ENCODE peak calls at places on chromosome 22, in seven cellular contexts. E is GM23248; Z is A549; Y is naive thymus-derived CD4-positive, alpha-beta T cell; K is CD4-positive, CD25-positive, alpha-beta regulatory T cell; P is IMR-90; D is aorta. U is an unnamed sample.

GRCh38 chr22:40408718-40409612 is 38.6 kb downstream of the SGSM3 start:
- DNase-seq in E (no peak), Z (no peak), Y (no peak), K (no peak), P (no peak), D (peak; percentile 70), U (no peak)

GRCh38 chr22:20111045-20111688 is 4.7 kb upstream of the RANBP1 start:
- DNase-seq in E (peak; percentile 54), Z (peak; percentile 54), Y (no peak), K (peak; percentile 45), P (peak; percentile 5), D (peak; percentile 45), U (peak; percentile 27)

GRCh38 chr22:17476838-17477237 is 86.5 kb upstream of the SLC25A18 start:
- DNase-seq in E (no peak), Z (no peak), Y (no peak), K (no peak), P (no peak), D (no peak), U (no peak)

GRCh38 chr22:46067159-46068111 is 82.9 kb upstream of the PPARA start:
- DNase-seq in E (peak; percentile 56), Z (no peak), Y (no peak), K (no peak), P (no peak), D (peak; percentile 36), U (no peak)

GRCh38 chr22:20130319-20130718 is 1.3 kb upstream of the ZDHHC8 start:
- DNase-seq in E (no peak), Z (no peak), Y (peak; percentile 26), K (no peak), P (no peak), D (no peak), U (no peak)

GRCh38 chr22:21684492-21685163 is 18.8 kb downstream of the PPIL2 start:
- DNase-seq in E (no peak), Z (no peak), Y (no peak), K (no peak), P (no peak), D (no peak), U (no peak)

GRCh38 chr22:31400023-31400397 is 606 bp downstream of the DRG1 start:
- DNase-seq in E (peak; percentile 69), Z (no peak), Y (no peak), K (no peak), P (peak; percentile 35), D (no peak), U (no peak)

GRCh38 chr22:50523458-50523805 is 2.0 kb downstream of the SCO2 start:
- DNase-seq in E (no peak), Z (no peak), Y (no peak), K (no peak), P (no peak), D (no peak), U (no peak)

GRCh38 chr22:29827091-29827490 is 11.0 kb downstream of the ASCC2 start:
- DNase-seq in E (no peak), Z (no peak), Y (no peak), K (no peak), P (no peak), D (no peak), U (no peak)

GRCh38 chr22:23107487-23108323 is 34.1 kb downstream of the RSPH14 start:
- DNase-seq in E (no peak), Z (no peak), Y (no peak), K (no peak), P (no peak), D (no peak), U (no peak)

GRCh38 chr22:37635157-37635556 is 4.3 kb upstream of the SH3BP1 start:
- DNase-seq in E (no peak), Z (no peak), Y (no peak), K (no peak), P (no peak), D (no peak), U (no peak)
- H3K27ac ChIP-seq in E (no peak overlapping the region), Z (no peak overlapping the region), Y (peak overlapping the region; percentile 71), K (peak overlapping the region; percentile 88), P (peak overlapping the region; percentile 97), D (no peak overlapping the region), U (peak overlapping the region; percentile 72)

GRCh38 chr22:44136112-44136511 is 44.6 kb upstream of the PARVG start:
- DNase-seq in E (no peak), Z (no peak), Y (no peak), K (no peak), P (no peak), D (peak; percentile 39), U (no peak)

GRCh38 chr22:44133161-44133560 is 47.6 kb upstream of the PARVG start:
- DNase-seq in E (peak; percentile 78), Z (no peak), Y (no peak), K (no peak), P (no peak), D (no peak), U (no peak)

GRCh38 chr22:44132724-44133123 is 48.0 kb upstream of the PARVG start:
- DNase-seq in E (no peak), Z (no peak), Y (no peak), K (no peak), P (no peak), D (no peak), U (no peak)

GRCh38 chr22:44131989-44132685 is 48.6 kb upstream of the PARVG start:
- DNase-seq in E (no peak), Z (no peak), Y (no peak), K (no peak), P (no peak), D (peak; percentile 45), U (no peak)

DNA sequence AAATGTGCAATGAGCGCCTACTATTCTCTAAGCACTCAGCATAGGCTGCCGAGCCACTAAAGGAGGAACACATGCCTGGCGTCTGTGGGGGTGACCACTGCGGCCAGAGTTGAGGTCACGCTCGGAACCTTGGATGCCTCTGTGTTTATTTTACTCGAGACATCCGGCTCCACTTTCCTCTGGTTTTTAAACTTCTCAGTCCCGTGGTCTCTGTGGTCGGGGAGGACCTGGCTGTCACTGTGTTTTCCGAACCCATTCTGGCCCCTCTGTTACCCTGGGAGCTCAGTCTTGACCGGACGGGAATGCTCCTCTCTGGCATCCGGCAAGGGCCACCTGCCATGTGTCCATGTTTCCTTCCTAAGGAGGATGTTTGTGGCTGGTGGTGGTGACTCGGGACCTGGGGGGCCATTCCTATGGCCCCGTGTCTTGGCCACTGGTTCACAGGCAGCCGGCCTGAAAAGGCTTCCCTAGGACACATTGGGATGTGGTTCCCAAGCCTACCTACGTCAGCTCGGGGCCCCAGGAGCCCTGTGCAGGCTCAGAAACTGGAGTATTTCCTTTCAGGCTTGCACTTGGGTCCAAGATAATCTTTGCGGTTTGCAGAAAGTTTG is 46.7 kb upstream of the PARVG start:
- DNase-seq in E (no peak), Z (no peak), Y (no peak), K (no peak), P (no peak), D (peak; percentile 74), U (no peak)
- H3K4me1 ChIP-seq in E (peaks cover 4% of the 10 kb centered on the region), Z (no peaks in the 10 kb centered on the region), Y (no peaks in the 10 kb centered on the region), K (no peaks in the 10 kb centered on the region), P (no peaks in the 10 kb centered on the region), D (no peaks in the 10 kb centered on the region), U (no peaks in the 10 kb centered on the region)

GRCh38 chr22:47249370-47249928 is 487.0 kb downstream of the TBC1D22A start:
- DNase-seq in E (no peak), Z (no peak), Y (no peak), K (no peak), P (no peak), D (no peak), U (no peak)

GRCh38 chr22:47245286-47245685 is 482.8 kb downstream of the TBC1D22A start:
- DNase-seq in E (no peak), Z (no peak), Y (no peak), K (no peak), P (no peak), D (no peak), U (no peak)

GRCh38 chr22:47245786-47246185 is 483.3 kb downstream of the TBC1D22A start:
- DNase-seq in E (no peak), Z (no peak), Y (no peak), K (no peak), P (no peak), D (no peak), U (no peak)

GRCh38 chr22:47248925-47249324 is 486.5 kb downstream of the TBC1D22A start:
- DNase-seq in E (no peak), Z (no peak), Y (no peak), K (no peak), P (no peak), D (no peak), U (no peak)

DNA sequence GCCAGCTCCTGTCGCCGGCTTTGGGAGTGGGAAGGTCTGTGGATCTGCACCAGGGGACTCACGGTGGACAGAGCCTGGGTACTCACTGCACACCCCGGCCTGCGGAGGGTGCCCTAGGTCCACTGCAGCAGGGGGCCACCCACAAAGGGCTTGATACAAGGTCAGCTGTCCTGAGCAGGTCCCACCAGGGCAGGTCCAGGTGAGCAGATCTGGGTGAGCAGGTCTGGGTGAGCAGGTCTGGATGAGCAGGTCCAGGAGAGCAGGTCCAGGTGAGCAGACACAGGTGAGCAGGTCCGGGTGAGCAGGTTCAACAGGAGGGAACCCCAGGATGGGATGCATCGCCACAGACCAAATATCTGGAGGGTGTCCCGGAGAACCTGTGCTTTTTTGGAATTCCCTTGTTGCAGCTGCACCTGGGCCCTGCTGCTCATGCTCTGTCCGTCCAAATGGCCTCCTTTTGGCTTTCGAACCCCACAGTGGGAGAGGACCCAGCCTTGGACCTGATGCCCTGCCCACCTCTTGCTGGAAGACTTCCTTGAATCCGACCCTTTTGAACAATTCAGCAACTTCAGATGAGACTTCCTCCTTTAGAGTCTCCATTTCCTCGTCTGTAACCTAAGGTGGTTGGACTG is 485.3 kb downstream of the TBC1D22A start:
- DNase-seq in E (no peak), Z (no peak), Y (no peak), K (no peak), P (no peak), D (no peak), U (no peak)
- H3K9me3 ChIP-seq in E (peaks cover 1% of the 10 kb centered on the region), Z (peaks cover 6% of the 10 kb centered on the region), Y (no peaks in the 10 kb centered on the region), K (peaks cover 4% of the 10 kb centered on the region), P (no peaks in the 10 kb centered on the region), D (no peaks in the 10 kb centered on the region), U (no peaks in the 10 kb centered on the region)

DNA sequence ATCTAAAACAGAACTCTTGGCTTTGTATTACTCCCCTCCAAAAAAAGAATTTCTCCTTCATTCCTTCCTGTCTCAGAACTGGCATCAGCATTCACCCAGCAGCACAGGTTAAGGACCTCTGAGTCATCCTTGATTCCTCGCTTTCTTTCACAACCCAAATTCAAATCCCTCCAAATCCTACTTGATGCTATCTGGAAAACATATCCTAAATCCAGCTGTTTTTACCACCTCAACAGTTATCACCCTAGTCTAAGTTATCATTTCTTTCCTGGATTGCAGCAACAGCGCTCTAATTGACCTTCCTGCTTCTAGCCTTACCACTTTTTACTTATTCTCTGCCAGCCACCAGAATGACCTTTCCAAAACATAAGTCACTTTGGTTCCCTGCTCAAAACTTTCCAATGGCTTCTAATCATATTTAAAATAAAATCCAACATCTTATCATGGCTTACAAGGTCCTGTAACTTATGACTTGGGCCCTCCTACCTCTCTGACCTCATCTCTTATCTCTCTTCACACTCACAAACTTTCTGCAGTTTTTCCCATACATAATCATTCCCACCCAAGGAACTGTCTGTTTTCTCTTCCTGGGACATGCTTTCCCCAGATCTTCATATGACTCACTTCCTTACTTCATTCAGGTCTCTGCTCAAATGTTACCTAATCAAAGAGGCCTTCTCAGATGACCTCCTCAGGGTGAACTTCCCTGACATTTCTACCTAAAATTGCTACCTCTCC is 119.5 kb downstream of the TTC28 start:
- DNase-seq in E (peak; percentile 68), Z (peak; percentile 35), Y (no peak), K (no peak), P (peak; percentile 82), D (no peak), U (no peak)
- H3K27ac ChIP-seq in E (peak overlapping the region; percentile 56), Z (peak overlapping the region; percentile 63), Y (no peak overlapping the region), K (no peak overlapping the region), P (no peak overlapping the region), D (no peak overlapping the region), U (no peak overlapping the region)